ENCODE peak calls at places on chromosomes 12 and 14, in five cellular contexts. P is IMR-90, Y is PC-9, I is mucosa of descending colon, N is astrocyte of the spinal cord. J is an unnamed sample.

GRCh38 chr12:122080149-122081107 is 1.9 kb downstream of the MLXIP start:
- DNase-seq in P (peak; percentile 86), Y (peak; percentile 78), N (peak; percentile 84), I (peak; percentile 68), J (peak; percentile 93)

GRCh38 chr12:18400186-18400585 is 138.9 kb downstream of the PIK3C2G start:
- DNase-seq in N (peak; percentile 77), I (no peak), P (peak; percentile 39), Y (no peak), J (peak; percentile 43)

GRCh38 chr12:27779416-27779815 is 617 bp upstream of the KLHL42 start:
- DNase-seq in I (no peak), P (no peak), N (peak; percentile 32), Y (peak; percentile 15), J (peak; percentile 21)

GRCh38 chr12:67968316-67968715 is 20.9 kb upstream of the IFNG-AS1 start:
- DNase-seq in Y (no peak), I (no peak), P (no peak), N (peak; percentile 14), J (no peak)

GRCh38 chr14:89374908-89375307 is 42.1 kb downstream of the FOXN3 start:
- DNase-seq in P (no peak), I (no peak), Y (no peak), N (no peak), J (no peak)

GRCh38 chr12:89203144-89203543 is 149.2 kb downstream of the DUSP6 start:
- DNase-seq in P (no peak), I (no peak), Y (no peak), N (no peak), J (no peak)

GRCh38 chr14:39035336-39035735 is 67.7 kb downstream of the SEC23A start:
- DNase-seq in N (no peak), Y (no peak), I (no peak), P (no peak), J (no peak)

GRCh38 chr14:61051046-61051445 is 70.0 kb downstream of the SLC38A6 start:
- DNase-seq in P (peak; percentile 10), I (no peak), Y (no peak), N (no peak), J (peak; percentile 69)

GRCh38 chr14:53957739-53958138 is 1.1 kb upstream of the BMP4 start:
- DNase-seq in I (no peak), N (no peak), Y (no peak), P (no peak), J (no peak)

GRCh38 chr12:6554990-6555691 is 701 bp downstream of the IFFO1 start:
- DNase-seq in N (no peak), Y (no peak), P (no peak), I (peak; percentile 63), J (no peak)

GRCh38 chr14:54683882-54684794 is 117.2 kb downstream of the SAMD4A start:
- DNase-seq in N (peak; percentile 83), Y (peak; percentile 37), P (peak; percentile 80), I (no peak), J (peak; percentile 93)

GRCh38 chr12:67512061-67512460 is 136.5 kb upstream of the DYRK2 start:
- DNase-seq in Y (no peak), I (no peak), P (no peak), N (no peak), J (peak; percentile 70)

GRCh38 chr12:39905152-39905551 is 200.7 kb downstream of the SLC2A13 start:
- DNase-seq in I (peak; percentile 48), Y (no peak), P (peak; percentile 22), N (peak; percentile 27), J (peak; percentile 73)

GRCh38 chr14:103514596-103515421 is 7.8 kb downstream of the CKB start:
- DNase-seq in P (no peak), Y (no peak), I (no peak), N (no peak), J (no peak)

GRCh38 chr12:50192908-50193307 is 25.7 kb upstream of the CERS5 start:
- DNase-seq in Y (no peak), I (no peak), P (peak; percentile 93), N (peak; percentile 42), J (peak; percentile 81)

GRCh38 chr12:53739285-53740129 is 12.3 kb upstream of the CALCOCO1 start:
- DNase-seq in P (no peak), I (no peak), N (no peak), Y (no peak), J (no peak)

DNA sequence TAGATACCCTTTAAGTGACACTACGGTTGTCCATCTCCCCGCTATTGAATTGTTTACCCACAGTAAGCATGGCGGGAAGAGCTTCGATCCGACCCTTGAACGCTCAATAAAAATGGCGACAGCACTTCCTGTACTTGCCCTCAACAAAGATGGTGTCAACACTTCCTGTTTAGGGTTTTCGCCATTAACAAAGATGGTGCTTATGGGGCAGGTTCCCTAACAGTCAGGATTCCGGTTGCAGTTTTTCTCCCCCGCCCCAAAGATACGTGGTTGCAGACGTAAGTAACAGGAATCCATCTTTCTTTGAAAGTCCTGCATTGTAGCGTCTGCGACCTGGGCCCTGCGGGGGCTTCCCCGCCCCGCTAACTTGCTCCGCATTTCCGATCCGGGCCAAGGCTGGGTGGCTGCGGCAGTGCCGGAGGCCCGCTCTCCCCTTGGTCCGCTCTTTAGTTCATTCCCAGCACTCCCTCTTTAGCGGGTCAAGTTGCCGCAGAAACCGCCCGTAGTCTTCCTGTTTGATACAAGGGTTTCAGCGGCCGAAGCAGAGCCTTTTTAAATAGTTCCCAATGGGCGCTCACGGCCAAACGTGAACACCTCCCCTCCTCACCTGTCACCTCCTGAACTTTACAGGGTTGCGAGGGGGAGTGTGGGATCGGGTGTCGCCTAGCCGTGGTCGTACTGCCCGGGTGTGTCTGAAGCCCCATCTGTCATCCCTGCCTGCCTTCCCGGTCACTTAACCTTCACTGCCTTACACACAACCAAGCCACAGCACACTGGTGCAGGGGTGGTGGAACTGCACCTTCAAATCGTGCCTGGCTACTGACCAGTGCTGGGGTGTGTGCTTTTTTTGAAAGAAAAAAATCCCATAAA is at the start of gene CRADD:
- DNase-seq in I (peak; percentile 83), P (peak; percentile 99), N (peak; percentile 99), Y (peak; percentile 63), J (peak; percentile 100)
- TF ChIP-seq CTCF in I (no peak), P (no peak), N (no peak), Y (no peak), J (no peak)

GRCh38 chr12:70609203-70609602 is 28.0 kb downstream of the PTPRB start:
- DNase-seq in Y (no peak), N (no peak), I (no peak), P (no peak), J (no peak)
- H3K4me3 ChIP-seq in Y (peak overlapping the region; percentile 65), N (peak overlapping the region; percentile 47), I (no peak overlapping the region), P (no peak overlapping the region), J (peak overlapping the region; percentile 66)

GRCh38 chr14:104545151-104545931 is 34.2 kb upstream of the C14orf180 start:
- DNase-seq in I (peak; percentile 23), P (no peak), N (no peak), Y (no peak), J (no peak)
- TF ChIP-seq CTCF in I (no peak), P (no peak), N (no peak), Y (no peak), J (no peak)

GRCh38 chr14:64715146-64715627 is 11.0 kb downstream of the PLEKHG3 start:
- DNase-seq in N (no peak), Y (no peak), P (no peak), I (no peak), J (no peak)
- H3K4me3 ChIP-seq in N (no peak overlapping the region), Y (no peak overlapping the region), P (no peak overlapping the region), I (no peak overlapping the region), J (no peak overlapping the region)

GRCh38 chr12:61546296-61546695 is 713.9 kb upstream of the USP15 start:
- DNase-seq in I (no peak), Y (peak; percentile 1), N (no peak), P (no peak), J (no peak)
- TF ChIP-seq CTCF in I (no peak), Y (no peak), N (no peak), P (no peak), J (no peak)

J was measured in fibroblast of the aortic adventitia.